ENCODE peak calls at places on chromosome 10, in ten cellular contexts. M is mammary epithelial cell; R is A549; Q is IMR-90; S is CD8-positive, alpha-beta memory T cell; H is psoas muscle; G is aorta; J is CD8-positive, alpha-beta T cell; I is HCT116; X is ovary. A is an unnamed sample.

GRCh38 chr10:114819313-114819712 is 2.3 kb upstream of the FHIP2A start:
- DNase-seq in Q (no peak), G (no peak), R (no peak), M (no peak), J (no peak), I (no peak), X (no peak), S (no peak), H (no peak), A (no peak)

GRCh38 chr10:66931949-66932343 is 6.1 kb downstream of the LRRTM3 start:
- DNase-seq in J (no peak), G (no peak), S (no peak), H (no peak), X (no peak), R (no peak), Q (no peak), I (no peak), M (peak), A (peak)

GRCh38 chr10:97714401-97715258 is 1.1 kb downstream of the MARVELD1 start:
- DNase-seq in R (peak), X (peak), M (peak), S (no peak), J (no peak), Q (peak), H (peak), G (peak), I (no peak), A (peak)

GRCh38 chr10:62059424-62059913 is 158.0 kb downstream of the ARID5B start:
- DNase-seq in I (no peak), J (no peak), X (no peak), H (no peak), Q (no peak), M (no peak), R (no peak), G (no peak), S (no peak), A (no peak)

GRCh38 chr10:17453377-17454091 is 861 bp downstream of the ST8SIA6 start:
- DNase-seq in H (peak), R (peak), Q (no peak), I (no peak), J (no peak), X (peak), G (peak), S (peak), M (peak), A (no peak)

GRCh38 chr10:3036155-3036554 is 31.2 kb upstream of the PFKP start:
- DNase-seq in I (no peak), J (no peak), X (no peak), R (no peak), G (no peak), M (no peak), S (no peak), H (no peak), Q (no peak), A (no peak)

GRCh38 chr10:104391150-104391968 is 37.7 kb downstream of the CFAP58 start:
- DNase-seq in H (no peak), X (no peak), J (no peak), G (no peak), S (no peak), I (peak), M (peak), R (no peak), Q (peak), A (no peak)

GRCh38 chr10:34885901-34886300 is 70.8 kb upstream of the PARD3 start:
- DNase-seq in I (no peak), G (no peak), R (no peak), X (no peak), H (no peak), Q (no peak), J (no peak), S (no peak), M (no peak), A (no peak)

GRCh38 chr10:89478085-89478738 is 57.2 kb downstream of the SLC16A12 start:
- DNase-seq in X (no peak), R (no peak), Q (no peak), M (no peak), G (no peak), J (no peak), S (no peak), H (no peak), I (no peak), A (no peak)

GRCh38 chr10:73910764-73911552 is at the start of gene PLAU:
- DNase-seq in J (peak), M (peak), S (peak), R (no peak), Q (peak), H (peak), G (peak), I (no peak), X (no peak), A (no peak)

GRCh38 chr10:100697070-100697469 is 48.3 kb upstream of the PAX2 start:
- DNase-seq in S (no peak), M (peak), J (no peak), H (peak), G (no peak), R (peak), X (no peak), I (peak), Q (peak), A (no peak)

GRCh38 chr10:101303087-101303753 is 50.7 kb upstream of the BTRC start:
- DNase-seq in J (no peak), H (no peak), M (no peak), I (no peak), S (no peak), Q (no peak), R (no peak), X (no peak), G (no peak), A (no peak)

DNA sequence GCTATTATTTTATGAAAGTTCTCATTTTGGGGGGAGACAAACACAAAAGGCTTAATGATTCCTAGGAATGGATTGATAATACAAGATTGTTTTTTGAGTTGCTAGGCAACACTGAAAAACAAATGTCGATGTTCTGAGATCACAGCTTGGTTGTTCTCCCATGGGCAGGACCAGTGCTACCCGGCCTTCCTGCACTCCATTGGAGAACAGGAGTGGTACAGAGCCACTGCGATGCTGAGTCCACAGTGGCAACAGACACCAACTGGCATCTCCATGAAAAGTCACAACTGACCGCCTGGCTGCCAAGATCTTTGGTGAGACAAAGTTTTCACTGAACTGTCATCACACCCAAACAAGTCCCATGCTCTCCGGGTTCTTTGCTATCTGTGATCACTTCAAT is 68.9 kb upstream of the NMT2 start:
- DNase-seq in X (no peak), J (no peak), Q (peak), M (peak), G (no peak), I (no peak), S (no peak), H (no peak), R (peak), A (peak)
- H3K27ac ChIP-seq in X (no peak), J (no peak), Q (no peak), M (no peak), G (no peak), I (no peak), S (no peak), H (no peak), R (no peak), A (no peak)

GRCh38 chr10:33126118-33126517 is 168.1 kb upstream of the ITGB1 start:
- DNase-seq in H (no peak), X (no peak), G (no peak), S (peak), J (no peak), M (peak), R (no peak), I (no peak), Q (peak), A (no peak)

GRCh38 chr10:33126742-33127141 is 168.7 kb upstream of the ITGB1 start:
- DNase-seq in R (no peak), J (no peak), X (no peak), G (no peak), I (no peak), M (no peak), H (no peak), Q (no peak), S (no peak), A (no peak)

GRCh38 chr10:33125522-33125921 is 167.5 kb upstream of the ITGB1 start:
- DNase-seq in H (no peak), R (no peak), M (no peak), S (no peak), X (no peak), Q (no peak), G (no peak), I (no peak), J (no peak), A (no peak)

GRCh38 chr10:33129181-33129928 is 171.3 kb upstream of the ITGB1 start:
- DNase-seq in G (no peak), Q (peak), J (no peak), R (peak), I (no peak), S (no peak), M (peak), X (no peak), H (peak), A (no peak)

DNA sequence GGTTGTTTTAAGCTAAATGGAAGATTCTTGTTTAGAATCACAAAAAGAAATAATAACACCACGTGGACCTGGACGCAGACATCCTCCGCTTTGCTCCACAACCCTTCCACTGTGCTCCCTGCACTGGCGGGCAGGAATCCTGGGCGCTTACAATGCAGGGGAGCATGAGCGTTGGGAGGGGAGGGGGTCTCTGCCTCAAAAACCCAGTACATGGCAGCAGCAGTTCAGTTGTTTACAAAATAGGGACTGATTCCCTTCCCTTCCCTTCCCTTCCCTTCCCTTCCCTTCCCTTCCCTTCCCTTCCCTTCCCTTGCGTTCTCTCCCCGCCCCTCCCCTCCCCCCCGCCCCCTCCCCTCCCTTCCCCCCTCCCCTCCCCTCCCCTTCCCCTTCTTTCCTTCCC is 169.6 kb upstream of the ITGB1 start:
- DNase-seq in J (no peak), I (no peak), G (no peak), S (no peak), H (no peak), X (no peak), M (no peak), Q (no peak), R (no peak), A (no peak)
- H3K27ac ChIP-seq in J (no peak), I (no peak), G (no peak), S (no peak), H (no peak), X (no peak), M (no peak), Q (peak), R (peak), A (no peak)

GRCh38 chr10:132230557-132231210 is 43.9 kb downstream of the DPYSL4 start:
- DNase-seq in X (no peak), S (no peak), R (no peak), Q (no peak), H (no peak), J (no peak), I (no peak), M (no peak), G (no peak), A (no peak)

GRCh38 chr10:132228616-132229015 is 41.9 kb downstream of the DPYSL4 start:
- DNase-seq in H (no peak), S (no peak), Q (no peak), J (no peak), M (no peak), X (no peak), I (no peak), G (no peak), R (no peak), A (no peak)

GRCh38 chr10:132231656-132232552 is 45.2 kb downstream of the DPYSL4 start:
- DNase-seq in H (no peak), G (no peak), J (no peak), I (no peak), X (no peak), R (no peak), Q (no peak), M (no peak), S (no peak), A (no peak)

GRCh38 chr10:132229096-132229495 is 42.3 kb downstream of the DPYSL4 start:
- DNase-seq in I (no peak), M (no peak), Q (no peak), X (no peak), R (no peak), G (no peak), J (no peak), S (no peak), H (no peak), A (no peak)

GRCh38 chr10:132229834-132230556 is 43.2 kb downstream of the DPYSL4 start:
- DNase-seq in X (peak), Q (no peak), R (no peak), M (no peak), S (no peak), H (peak), J (peak), I (no peak), G (no peak), A (no peak)
- H3K27ac ChIP-seq in X (no peak), Q (no peak), R (no peak), M (no peak), S (no peak), H (no peak), J (peak), I (no peak), G (no peak), A (no peak)

GRCh38 chr10:110802551-110803238 is 69.0 kb upstream of the PDCD4 start:
- DNase-seq in G (peak), X (peak), I (no peak), R (no peak), S (no peak), Q (peak), M (peak), J (peak), H (peak), A (peak)
- H3K27ac ChIP-seq in G (peak), X (no peak), I (no peak), R (no peak), S (no peak), Q (no peak), M (no peak), J (no peak), H (no peak), A (no peak)

GRCh38 chr10:4916086-4916716 is 47.0 kb upstream of the AKR1C1 start:
- DNase-seq in J (no peak), Q (no peak), H (no peak), S (no peak), R (no peak), M (peak), I (no peak), G (no peak), X (no peak), A (no peak)

GRCh38 chr10:4909118-4909517 is 54.1 kb upstream of the AKR1C1 start:
- DNase-seq in M (no peak), I (no peak), S (no peak), G (peak), X (no peak), Q (no peak), R (no peak), H (no peak), J (no peak), A (no peak)

GRCh38 chr10:4918236-4918635 is 45.0 kb upstream of the AKR1C1 start:
- DNase-seq in G (no peak), M (no peak), Q (no peak), I (no peak), S (no peak), R (no peak), H (no peak), J (no peak), X (no peak), A (no peak)

GRCh38 chr10:4914213-4914850 is 48.9 kb upstream of the AKR1C1 start:
- DNase-seq in G (no peak), I (no peak), H (no peak), Q (no peak), M (no peak), S (no peak), X (no peak), R (no peak), J (no peak), A (no peak)
- H3K27ac ChIP-seq in G (no peak), I (no peak), H (no peak), Q (no peak), M (no peak), S (no peak), X (no peak), R (no peak), J (no peak), A (no peak)

GRCh38 chr10:113802997-113803396 is 50.9 kb downstream of the DCLRE1A start:
- DNase-seq in S (no peak), I (no peak), J (no peak), X (no peak), R (no peak), H (no peak), M (no peak), G (no peak), Q (peak), A (no peak)
- H3K27ac ChIP-seq in S (no peak), I (no peak), J (no peak), X (no peak), R (no peak), H (no peak), M (no peak), G (no peak), Q (no peak), A (no peak)

DNA sequence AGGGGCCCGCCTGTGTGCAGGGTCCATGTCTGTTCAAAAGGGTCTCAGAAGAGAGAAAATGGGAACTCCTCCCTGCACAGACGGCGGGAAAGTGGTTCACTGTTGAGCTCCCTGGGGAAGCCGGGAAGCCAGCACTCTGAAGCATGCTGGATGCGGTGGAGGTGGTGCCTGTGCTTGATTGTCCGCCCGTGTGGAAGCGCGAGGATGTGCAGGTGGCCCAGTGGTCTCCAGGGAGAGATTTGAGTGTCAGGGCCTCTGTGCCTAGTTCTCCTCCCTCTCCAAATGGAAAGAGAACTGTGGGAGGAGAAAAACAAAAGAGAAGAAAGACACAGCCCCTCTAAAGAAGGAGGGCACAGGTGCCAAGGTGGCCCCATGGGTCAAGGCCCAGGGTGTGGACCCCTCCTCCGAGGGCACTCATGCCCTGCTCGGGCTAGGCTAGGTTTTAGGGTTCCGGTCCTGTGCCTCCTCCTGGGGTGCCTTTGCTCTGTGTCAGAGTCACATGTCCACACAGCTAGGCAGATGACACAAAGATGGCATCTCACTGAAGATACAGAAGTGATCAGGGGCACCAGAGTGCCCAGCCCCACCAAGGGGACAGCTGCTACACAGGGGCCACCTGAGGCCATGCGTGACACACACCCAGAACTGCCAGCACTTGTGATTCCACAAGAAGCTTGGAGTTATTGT is 116.6 kb upstream of the PPIF start:
- DNase-seq in R (no peak), H (no peak), I (no peak), J (no peak), S (no peak), X (no peak), M (no peak), G (no peak), Q (no peak), A (no peak)
- H3K27ac ChIP-seq in R (no peak), H (no peak), I (no peak), J (no peak), S (no peak), X (no peak), M (no peak), G (no peak), Q (no peak), A (peak)

A was measured in substantia nigra.